ENCODE peak calls at places on chromosomes 12 and 14, in eight cellular contexts. One of them, this sample, is unnamed.

GRCh38 chr12:59808317-59808910 is 212.6 kb downstream of the SLC16A7 start:
- DNase-seq in IMR-90: peak; percentile 41
- DNase-seq in A549: peak; percentile 2
- DNase-seq in H1: no peak
- DNase-seq in HepG2: peak; percentile 11
- DNase-seq in K562: peak; percentile 10
- DNase-seq in GM12878: no peak
- DNase-seq in SK-N-SH: peak; percentile 43
- DNase-seq in this sample: no peak

GRCh38 chr12:111635524-111635923 is 36.4 kb upstream of the ATXN2 start:
- DNase-seq in IMR-90: peak; percentile 40
- DNase-seq in A549: no peak
- DNase-seq in H1: no peak
- DNase-seq in HepG2: no peak
- DNase-seq in K562: peak; percentile 83
- DNase-seq in GM12878: no peak
- DNase-seq in SK-N-SH: no peak
- DNase-seq in this sample: no peak

GRCh38 chr12:73226585-73226984 is 954.4 kb downstream of the TRHDE start:
- DNase-seq in IMR-90: no peak
- DNase-seq in A549: no peak
- DNase-seq in H1: no peak
- DNase-seq in HepG2: no peak
- DNase-seq in K562: no peak
- DNase-seq in GM12878: no peak
- DNase-seq in SK-N-SH: no peak
- DNase-seq in this sample: no peak

GRCh38 chr12:6827982-6828670 is at the start of gene P3H3:
- DNase-seq in IMR-90: peak; percentile 47
- DNase-seq in A549: peak; percentile 65
- DNase-seq in H1: no peak
- DNase-seq in HepG2: peak; percentile 23
- DNase-seq in K562: peak; percentile 47
- DNase-seq in GM12878: no peak
- DNase-seq in SK-N-SH: peak; percentile 84
- DNase-seq in this sample: peak; percentile 53

GRCh38 chr14:75615200-75615599 is 36.8 kb downstream of the FLVCR2 start:
- DNase-seq in IMR-90: no peak
- DNase-seq in A549: no peak
- DNase-seq in H1: no peak
- DNase-seq in HepG2: no peak
- DNase-seq in K562: no peak
- DNase-seq in GM12878: no peak
- DNase-seq in SK-N-SH: no peak
- DNase-seq in this sample: no peak

GRCh38 chr12:29578070-29578469 is 80.6 kb upstream of the OVCH1 start:
- DNase-seq in IMR-90: no peak
- DNase-seq in A549: no peak
- DNase-seq in H1: no peak
- DNase-seq in HepG2: no peak
- DNase-seq in K562: no peak
- DNase-seq in GM12878: no peak
- DNase-seq in SK-N-SH: no peak
- DNase-seq in this sample: no peak

GRCh38 chr12:1355396-1355795 is 239.0 kb downstream of the FBXL14 start:
- DNase-seq in IMR-90: peak; percentile 15
- DNase-seq in A549: no peak
- DNase-seq in H1: no peak
- DNase-seq in HepG2: no peak
- DNase-seq in K562: no peak
- DNase-seq in GM12878: no peak
- DNase-seq in SK-N-SH: no peak
- DNase-seq in this sample: no peak

GRCh38 chr14:85058170-85058569 is 471.8 kb upstream of the FLRT2 start:
- DNase-seq in IMR-90: peak; percentile 11
- DNase-seq in A549: no peak
- DNase-seq in H1: no peak
- DNase-seq in HepG2: no peak
- DNase-seq in K562: no peak
- DNase-seq in GM12878: no peak
- DNase-seq in SK-N-SH: no peak
- DNase-seq in this sample: no peak

GRCh38 chr14:88129306-88130056 is 124.5 kb downstream of the GPR65 start:
- DNase-seq in IMR-90: peak; percentile 23
- DNase-seq in A549: no peak
- DNase-seq in H1: no peak
- DNase-seq in HepG2: no peak
- DNase-seq in K562: no peak
- DNase-seq in GM12878: no peak
- DNase-seq in SK-N-SH: no peak
- DNase-seq in this sample: no peak

GRCh38 chr14:35855886-35856481 is 29.8 kb downstream of the BRMS1L start:
- DNase-seq in IMR-90: no peak
- DNase-seq in A549: no peak
- DNase-seq in H1: no peak
- DNase-seq in HepG2: no peak
- DNase-seq in K562: no peak
- DNase-seq in GM12878: peak; percentile 85
- DNase-seq in SK-N-SH: peak; percentile 47
- DNase-seq in this sample: no peak

GRCh38 chr12:93638095-93638494 is 39.1 kb upstream of the CRADD start:
- DNase-seq in IMR-90: peak; percentile 39
- DNase-seq in A549: no peak
- DNase-seq in H1: no peak
- DNase-seq in HepG2: no peak
- DNase-seq in K562: no peak
- DNase-seq in GM12878: no peak
- DNase-seq in SK-N-SH: no peak
- DNase-seq in this sample: no peak

GRCh38 chr12:80551897-80552296 is 107.9 kb downstream of the PTPRQ start:
- DNase-seq in IMR-90: peak; percentile 99
- DNase-seq in A549: peak; percentile 4
- DNase-seq in H1: no peak
- DNase-seq in HepG2: no peak
- DNase-seq in K562: no peak
- DNase-seq in GM12878: no peak
- DNase-seq in SK-N-SH: no peak
- DNase-seq in this sample: no peak

GRCh38 chr12:9707864-9708808 is 24.8 kb downstream of the CLECL1 start:
- DNase-seq in IMR-90: peak; percentile 65
- DNase-seq in A549: peak; percentile 33
- DNase-seq in H1: no peak
- DNase-seq in HepG2: peak; percentile 31
- DNase-seq in K562: peak; percentile 67
- DNase-seq in GM12878: no peak
- DNase-seq in SK-N-SH: peak; percentile 31
- DNase-seq in this sample: peak; percentile 60

GRCh38 chr14:90671382-90671781 is 144.8 kb downstream of the TTC7B start:
- DNase-seq in IMR-90: no peak
- DNase-seq in A549: no peak
- DNase-seq in H1: no peak
- DNase-seq in HepG2: no peak
- DNase-seq in K562: no peak
- DNase-seq in GM12878: no peak
- DNase-seq in SK-N-SH: no peak
- DNase-seq in this sample: no peak

GRCh38 chr12:52847335-52848102 is 1.3 kb downstream of the KRT78 start:
- DNase-seq in IMR-90: no peak
- DNase-seq in A549: no peak
- DNase-seq in H1: no peak
- DNase-seq in HepG2: no peak
- DNase-seq in K562: no peak
- DNase-seq in GM12878: no peak
- DNase-seq in SK-N-SH: no peak
- DNase-seq in this sample: no peak

GRCh38 chr12:111196532-111196931 is 172.4 kb downstream of the PHETA1 start:
- DNase-seq in IMR-90: no peak
- DNase-seq in A549: no peak
- DNase-seq in H1: no peak
- DNase-seq in HepG2: no peak
- DNase-seq in K562: no peak
- DNase-seq in GM12878: no peak
- DNase-seq in SK-N-SH: no peak
- DNase-seq in this sample: no peak

GRCh38 chr12:6288235-6288634 is 22.2 kb upstream of the PLEKHG6 start:
- DNase-seq in IMR-90: peak; percentile 88
- DNase-seq in A549: no peak
- DNase-seq in H1: no peak
- DNase-seq in HepG2: no peak
- DNase-seq in K562: no peak
- DNase-seq in GM12878: no peak
- DNase-seq in SK-N-SH: no peak
- DNase-seq in this sample: no peak

GRCh38 chr12:62917939-62918338 is 17.0 kb downstream of the PPM1H start:
- DNase-seq in IMR-90: peak; percentile 7
- DNase-seq in A549: no peak
- DNase-seq in H1: no peak
- DNase-seq in HepG2: no peak
- DNase-seq in K562: no peak
- DNase-seq in GM12878: no peak
- DNase-seq in SK-N-SH: no peak
- DNase-seq in this sample: no peak

GRCh38 chr14:53528114-53528513 is 375.0 kb upstream of the DDHD1 start:
- DNase-seq in IMR-90: peak; percentile 81
- DNase-seq in A549: no peak
- DNase-seq in H1: no peak
- DNase-seq in HepG2: no peak
- DNase-seq in K562: no peak
- DNase-seq in GM12878: no peak
- DNase-seq in SK-N-SH: no peak
- DNase-seq in this sample: no peak

DNA sequence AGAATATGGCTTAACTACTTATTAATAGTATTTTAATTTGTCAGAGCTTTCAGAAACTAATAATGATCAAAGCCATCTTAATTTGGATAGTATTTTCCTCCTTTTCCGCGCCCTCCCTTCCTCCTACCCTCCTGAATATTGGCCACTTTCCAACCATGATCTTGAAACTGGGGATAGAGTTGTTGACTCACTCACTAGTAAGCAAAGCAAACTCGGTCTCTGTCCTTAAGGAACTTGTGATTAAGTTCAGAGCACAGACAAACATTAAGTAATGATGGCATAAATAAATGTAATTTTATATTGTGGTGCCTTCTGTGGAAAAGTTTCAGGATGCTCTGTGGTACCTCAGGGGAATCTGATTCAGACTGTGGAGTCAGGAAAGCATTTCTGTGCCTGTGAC is 75.7 kb downstream of the LRRK2 start:
- DNase-seq in IMR-90: peak; percentile 1
- DNase-seq in A549: no peak
- DNase-seq in H1: no peak
- DNase-seq in HepG2: no peak
- DNase-seq in K562: no peak
- DNase-seq in GM12878: no peak
- DNase-seq in SK-N-SH: no peak
- DNase-seq in this sample: no peak
- TF ChIP-seq USF2 in IMR-90: no peak
- TF ChIP-seq USF2 in A549: no peak
- TF ChIP-seq USF2 in H1: no peak
- TF ChIP-seq USF2 in HepG2: no peak
- TF ChIP-seq USF2 in K562: no peak
- TF ChIP-seq USF2 in GM12878: no peak
- TF ChIP-seq USF2 in SK-N-SH: no peak
- TF ChIP-seq USF2 in this sample: no peak

GRCh38 chr12:66692170-66692569 is 13.3 kb upstream of the GRIP1 start:
- DNase-seq in IMR-90: no peak
- DNase-seq in A549: no peak
- DNase-seq in H1: no peak
- DNase-seq in HepG2: no peak
- DNase-seq in K562: no peak
- DNase-seq in GM12878: no peak
- DNase-seq in SK-N-SH: no peak
- DNase-seq in this sample: no peak

GRCh38 chr12:66692986-66693385 is 14.1 kb upstream of the GRIP1 start:
- DNase-seq in IMR-90: no peak
- DNase-seq in A549: no peak
- DNase-seq in H1: no peak
- DNase-seq in HepG2: no peak
- DNase-seq in K562: no peak
- DNase-seq in GM12878: no peak
- DNase-seq in SK-N-SH: no peak
- DNase-seq in this sample: no peak

GRCh38 chr12:66694666-66695065 is 15.8 kb upstream of the GRIP1 start:
- DNase-seq in IMR-90: no peak
- DNase-seq in A549: no peak
- DNase-seq in H1: no peak
- DNase-seq in HepG2: no peak
- DNase-seq in K562: no peak
- DNase-seq in GM12878: no peak
- DNase-seq in SK-N-SH: no peak
- DNase-seq in this sample: no peak

GRCh38 chr12:66695130-66695529 is 16.3 kb upstream of the GRIP1 start:
- DNase-seq in IMR-90: no peak
- DNase-seq in A549: no peak
- DNase-seq in H1: no peak
- DNase-seq in HepG2: no peak
- DNase-seq in K562: no peak
- DNase-seq in GM12878: no peak
- DNase-seq in SK-N-SH: no peak
- DNase-seq in this sample: no peak

GRCh38 chr12:66693901-66694513 is 15.1 kb upstream of the GRIP1 start:
- DNase-seq in IMR-90: peak; percentile 69
- DNase-seq in A549: peak; percentile 48
- DNase-seq in H1: no peak
- DNase-seq in HepG2: peak; percentile 35
- DNase-seq in K562: peak; percentile 63
- DNase-seq in GM12878: peak; percentile 23
- DNase-seq in SK-N-SH: peak; percentile 15
- DNase-seq in this sample: no peak
- TF ChIP-seq USF2 in IMR-90: no peak
- TF ChIP-seq USF2 in A549: no peak
- TF ChIP-seq USF2 in H1: no peak
- TF ChIP-seq USF2 in HepG2: no peak
- TF ChIP-seq USF2 in K562: no peak
- TF ChIP-seq USF2 in GM12878: no peak
- TF ChIP-seq USF2 in SK-N-SH: no peak
- TF ChIP-seq USF2 in this sample: no peak

DNA sequence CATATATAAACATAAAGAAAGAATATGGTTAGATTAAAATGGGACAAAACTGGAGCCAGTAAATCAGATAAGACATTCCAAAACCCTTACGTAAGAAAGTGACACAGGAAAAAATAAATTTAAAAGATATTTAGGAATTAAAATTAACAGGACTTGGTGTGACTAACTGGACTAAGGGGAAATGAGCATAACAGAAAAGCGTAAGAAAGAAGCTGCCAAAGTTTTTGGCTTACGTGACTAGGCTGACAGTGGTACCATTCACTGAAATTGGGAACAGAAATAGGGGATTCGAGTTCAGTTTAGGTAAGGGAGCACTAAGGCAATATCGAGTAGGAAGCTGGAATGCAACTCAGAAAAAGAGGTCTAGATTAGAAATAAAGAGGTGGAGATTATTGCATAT is 7.8 kb downstream of the CDK17 start:
- DNase-seq in IMR-90: no peak
- DNase-seq in A549: no peak
- DNase-seq in H1: no peak
- DNase-seq in HepG2: no peak
- DNase-seq in K562: no peak
- DNase-seq in GM12878: no peak
- DNase-seq in SK-N-SH: no peak
- DNase-seq in this sample: no peak
- TF ChIP-seq USF2 in IMR-90: no peak
- TF ChIP-seq USF2 in A549: no peak
- TF ChIP-seq USF2 in H1: no peak
- TF ChIP-seq USF2 in HepG2: no peak
- TF ChIP-seq USF2 in K562: no peak
- TF ChIP-seq USF2 in GM12878: no peak
- TF ChIP-seq USF2 in SK-N-SH: no peak
- TF ChIP-seq USF2 in this sample: no peak

GRCh38 chr14:96130391-96130790 is 74.2 kb upstream of the BDKRB2 start:
- DNase-seq in IMR-90: no peak
- DNase-seq in A549: no peak
- DNase-seq in H1: no peak
- DNase-seq in HepG2: no peak
- DNase-seq in K562: no peak
- DNase-seq in GM12878: no peak
- DNase-seq in SK-N-SH: no peak
- DNase-seq in this sample: no peak
- TF ChIP-seq USF2 in IMR-90: no peak
- TF ChIP-seq USF2 in A549: no peak
- TF ChIP-seq USF2 in H1: no peak
- TF ChIP-seq USF2 in HepG2: no peak
- TF ChIP-seq USF2 in K562: no peak
- TF ChIP-seq USF2 in GM12878: no peak
- TF ChIP-seq USF2 in SK-N-SH: no peak
- TF ChIP-seq USF2 in this sample: no peak

This sample was measured in WTC11.